ENCODE peak calls at places on chromosomes 2 and 18, in six cellular contexts. V is dorsolateral prefrontal cortex, Q is AG09319, C is uterus, H is endothelial cell, O is heart left ventricle. Y is an unnamed sample.

GRCh38 chr2:230416061-230416721 is at the start of gene SP100:
- DNase-seq in V (no peak), Q (peak), C (peak), H (no peak), O (peak), Y (peak)

GRCh38 chr18:62118324-62118723 is 68.5 kb downstream of the PIGN start:
- DNase-seq in V (no peak), Q (peak), C (no peak), H (no peak), O (no peak), Y (no peak)

GRCh38 chr2:237876056-237876439 is 16.6 kb downstream of the RAMP1 start:
- DNase-seq in V (no peak), Q (no peak), C (no peak), H (no peak), O (no peak), Y (peak)

GRCh38 chr2:105042189-105042588 is 4.3 kb downstream of the MRPS9 start:
- DNase-seq in V (no peak), Q (no peak), C (no peak), H (no peak), O (no peak), Y (no peak)

GRCh38 chr2:241003830-241004564 is 5.6 kb downstream of the SNED1 start:
- DNase-seq in V (no peak), Q (no peak), C (no peak), H (no peak), O (no peak), Y (peak)

GRCh38 chr2:180497621-180498152 is 482.7 kb upstream of the UBE2E3 start:
- DNase-seq in V (no peak), Q (no peak), C (no peak), H (no peak), O (no peak), Y (no peak)

GRCh38 chr2:25981596-25982272 is 563 bp downstream of the KIF3C start:
- DNase-seq in V (no peak), Q (no peak), C (no peak), H (peak), O (no peak), Y (no peak)

GRCh38 chr2:224263571-224264043 is 138.3 kb downstream of the FAM124B start:
- DNase-seq in V (no peak), Q (no peak), C (no peak), H (no peak), O (no peak), Y (no peak)

GRCh38 chr2:24421668-24422067 is 61.3 kb upstream of the ITSN2 start:
- DNase-seq in V (peak), Q (no peak), C (peak), H (peak), O (peak), Y (no peak)

GRCh38 chr2:110852541-110853263 is 120.3 kb downstream of the ACOXL start:
- DNase-seq in V (no peak), Q (no peak), C (no peak), H (no peak), O (no peak), Y (no peak)

GRCh38 chr2:2845796-2846315 is 514.8 kb upstream of the MYT1L start:
- DNase-seq in V (no peak), Q (no peak), C (no peak), H (no peak), O (no peak), Y (no peak)

GRCh38 chr2:218717262-218717661 is 6.6 kb downstream of the TTLL4 start:
- DNase-seq in V (no peak), Q (no peak), C (no peak), H (no peak), O (no peak), Y (no peak)

GRCh38 chr2:224449212-224450147 is 47.6 kb upstream of the FAM124B start:
- DNase-seq in V (no peak), Q (no peak), C (no peak), H (peak), O (no peak), Y (no peak)

GRCh38 chr18:14075196-14075595 is 57.0 kb downstream of the ZNF519 start:
- DNase-seq in V (no peak), Q (no peak), C (no peak), H (no peak), O (no peak), Y (no peak)

GRCh38 chr2:241412144-241412543 is 56.1 kb downstream of the FARP2 start:
- DNase-seq in V (no peak), Q (peak), C (no peak), H (no peak), O (no peak), Y (no peak)

GRCh38 chr2:237922641-237923361 is 44.0 kb upstream of the UBE2F start:
- DNase-seq in V (no peak), Q (no peak), C (peak), H (no peak), O (no peak), Y (peak)

GRCh38 chr2:219508933-219509779 is 5.1 kb upstream of the ASIC4 start:
- DNase-seq in V (no peak), Q (no peak), C (peak), H (no peak), O (no peak), Y (no peak)

GRCh38 chr2:148552675-148553331 is 91.7 kb upstream of the EPC2 start:
- DNase-seq in V (no peak), Q (no peak), C (no peak), H (no peak), O (no peak), Y (no peak)

GRCh38 chr2:170224692-170225091 is 46.7 kb downstream of the MYO3B start:
- DNase-seq in V (peak), Q (no peak), C (no peak), H (no peak), O (no peak), Y (no peak)

GRCh38 chr18:76838182-76838581 is 15.8 kb downstream of the ZNF236 start:
- DNase-seq in V (no peak), Q (no peak), C (no peak), H (no peak), O (no peak), Y (no peak)

GRCh38 chr2:19673213-19673791 is 228.5 kb downstream of the TTC32 start:
- DNase-seq in V (no peak), Q (no peak), C (peak), H (no peak), O (no peak), Y (no peak)

GRCh38 chr2:196500686-196501431 is 138.7 kb upstream of the CCDC150 start:
- DNase-seq in V (no peak), Q (no peak), C (no peak), H (no peak), O (no peak), Y (no peak)

GRCh38 chr2:207283356-207283755 is 117.6 kb upstream of the KLF7 start:
- DNase-seq in V (no peak), Q (no peak), C (no peak), H (no peak), O (peak), Y (peak)

GRCh38 chr2:84904151-84904550 is 1.3 kb upstream of the TMSB10 start:
- DNase-seq in V (no peak), Q (no peak), C (no peak), H (no peak), O (no peak), Y (no peak)

GRCh38 chr2:84906108-84906899 is 848 bp downstream of the TMSB10 start:
- DNase-seq in V (no peak), Q (no peak), C (no peak), H (no peak), O (no peak), Y (peak)

GRCh38 chr2:84906900-84907714 is 1.7 kb downstream of the TMSB10 start:
- DNase-seq in V (no peak), Q (no peak), C (peak), H (peak), O (peak), Y (peak)

GRCh38 chr2:84904717-84905174 is 710 bp upstream of the TMSB10 start:
- DNase-seq in V (peak), Q (no peak), C (peak), H (peak), O (peak), Y (peak)

DNA sequence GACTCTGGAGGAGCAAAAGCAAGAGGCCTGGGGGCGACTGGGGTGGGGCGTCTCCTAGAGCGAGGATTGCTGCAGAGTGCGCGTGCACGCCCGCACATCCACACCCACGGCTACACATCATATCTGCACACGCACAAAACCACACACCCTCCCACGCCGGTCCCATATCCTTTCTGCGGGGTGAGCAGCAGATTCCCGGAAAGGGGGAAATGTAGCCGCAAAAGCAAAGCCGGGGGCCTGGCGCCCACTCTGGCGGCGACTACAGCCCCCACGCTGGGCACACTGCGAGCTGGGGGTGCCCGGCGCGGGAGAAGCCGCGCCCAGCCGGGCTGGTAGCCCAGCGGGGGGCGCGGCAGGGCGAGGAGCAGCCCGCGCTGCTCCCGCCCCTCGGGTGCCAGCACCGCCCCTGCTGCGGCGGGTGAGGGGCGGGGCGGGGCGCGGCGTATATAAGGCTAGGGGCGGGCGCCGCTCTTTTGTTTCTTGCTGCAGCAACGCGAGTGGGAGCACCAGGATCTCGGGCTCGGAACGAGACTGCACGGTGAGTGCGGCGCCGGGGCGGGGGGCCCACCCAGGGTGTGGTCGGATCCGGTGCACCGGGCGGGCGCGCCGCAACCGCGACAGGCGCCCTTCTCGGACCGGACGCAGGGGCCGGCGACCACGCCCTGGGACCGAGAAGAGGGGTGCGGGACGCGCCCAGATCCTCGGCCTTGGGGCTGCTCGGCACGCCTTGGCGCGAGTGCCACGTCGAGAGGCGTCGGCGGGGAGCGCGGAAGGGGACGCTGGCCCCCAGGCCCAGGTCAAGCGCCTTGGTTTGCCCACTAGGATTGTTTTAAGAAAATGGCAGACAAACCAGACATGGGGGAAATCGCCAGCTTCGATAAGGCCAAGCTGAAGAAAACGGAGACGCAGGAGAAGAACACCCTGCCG is at the start of gene TMSB10:
- DNase-seq in V (peak), Q (no peak), C (peak), H (peak), O (peak), Y (peak)
- TF ChIP-seq CTCF in V (peak), Q (no peak), C (peak), H (no peak), O (no peak), Y (no peak)

GRCh38 chr2:99205491-99205890 is 24.5 kb downstream of the MRPL30 start:
- DNase-seq in V (no peak), Q (no peak), C (no peak), H (no peak), O (no peak), Y (no peak)

GRCh38 chr2:99200232-99200631 is 19.2 kb downstream of the MRPL30 start:
- DNase-seq in V (no peak), Q (no peak), C (no peak), H (no peak), O (no peak), Y (no peak)

GRCh38 chr2:99198103-99198841 is 17.3 kb downstream of the MRPL30 start:
- DNase-seq in V (no peak), Q (no peak), C (no peak), H (no peak), O (no peak), Y (no peak)

DNA sequence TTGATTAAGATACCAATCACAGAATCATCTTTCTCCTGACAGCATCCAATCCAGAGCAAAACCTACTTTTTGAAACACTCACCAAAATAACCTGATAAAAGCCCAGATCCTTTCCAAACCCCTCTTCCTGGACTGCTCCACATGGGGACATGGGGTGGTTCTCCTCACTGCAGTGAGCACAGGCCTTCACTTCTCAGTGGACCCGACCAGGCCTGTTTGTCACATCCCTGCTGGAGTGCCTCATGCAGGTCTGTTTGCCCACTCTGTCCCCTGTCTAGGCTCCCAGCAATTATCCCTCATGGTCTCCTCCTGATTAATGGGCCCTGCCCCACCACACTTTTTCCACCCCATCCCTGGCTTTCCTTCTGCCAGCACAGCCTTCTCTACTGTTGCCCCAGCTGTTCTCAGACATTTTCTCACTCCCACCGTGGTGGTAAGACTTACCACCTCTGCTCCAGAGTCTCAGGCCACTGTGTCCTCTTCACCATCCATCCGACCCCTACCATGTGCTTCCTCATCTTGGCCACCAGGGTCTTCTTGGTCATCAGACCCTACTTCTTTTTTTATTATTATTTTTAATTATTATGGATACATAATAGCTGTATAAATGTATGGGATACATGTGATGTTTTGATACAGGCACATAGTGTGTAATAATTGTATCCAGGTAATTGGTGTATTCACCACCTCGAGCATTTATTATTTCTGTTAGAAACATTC is 21.1 kb downstream of the MRPL30 start:
- DNase-seq in V (no peak), Q (no peak), C (no peak), H (no peak), O (no peak), Y (no peak)
- TF ChIP-seq CTCF in V (peak), Q (no peak), C (no peak), H (peak), O (no peak), Y (no peak)

GRCh38 chr2:118169359-118170005 is 81.2 kb downstream of the INSIG2 start:
- DNase-seq in V (no peak), Q (no peak), C (no peak), H (no peak), O (no peak), Y (peak)
- TF ChIP-seq CTCF in V (no peak), Q (no peak), C (no peak), H (no peak), O (no peak), Y (no peak)

GRCh38 chr2:60569680-60570111 is 16.2 kb upstream of the BCL11A start:
- DNase-seq in V (no peak), Q (no peak), C (no peak), H (no peak), O (no peak), Y (no peak)

GRCh38 chr2:60567919-60568874 is 14.7 kb upstream of the BCL11A start:
- DNase-seq in V (no peak), Q (no peak), C (no peak), H (no peak), O (no peak), Y (no peak)

GRCh38 chr2:60567092-60567491 is 13.6 kb upstream of the BCL11A start:
- DNase-seq in V (no peak), Q (no peak), C (no peak), H (no peak), O (no peak), Y (no peak)

GRCh38 chr2:60560734-60561649 is 7.5 kb upstream of the BCL11A start:
- DNase-seq in V (no peak), Q (no peak), C (no peak), H (no peak), O (no peak), Y (no peak)

GRCh38 chr2:60565472-60565871 is 12.0 kb upstream of the BCL11A start:
- DNase-seq in V (no peak), Q (no peak), C (no peak), H (peak), O (no peak), Y (no peak)
- TF ChIP-seq CTCF in V (peak), Q (peak), C (no peak), H (no peak), O (peak), Y (peak)

GRCh38 chr2:150485114-150485870 is 2.2 kb downstream of the RND3 start:
- DNase-seq in V (no peak), Q (no peak), C (peak), H (peak), O (peak), Y (peak)
- TF ChIP-seq CTCF in V (no peak), Q (no peak), C (peak), H (no peak), O (no peak), Y (no peak)

DNA sequence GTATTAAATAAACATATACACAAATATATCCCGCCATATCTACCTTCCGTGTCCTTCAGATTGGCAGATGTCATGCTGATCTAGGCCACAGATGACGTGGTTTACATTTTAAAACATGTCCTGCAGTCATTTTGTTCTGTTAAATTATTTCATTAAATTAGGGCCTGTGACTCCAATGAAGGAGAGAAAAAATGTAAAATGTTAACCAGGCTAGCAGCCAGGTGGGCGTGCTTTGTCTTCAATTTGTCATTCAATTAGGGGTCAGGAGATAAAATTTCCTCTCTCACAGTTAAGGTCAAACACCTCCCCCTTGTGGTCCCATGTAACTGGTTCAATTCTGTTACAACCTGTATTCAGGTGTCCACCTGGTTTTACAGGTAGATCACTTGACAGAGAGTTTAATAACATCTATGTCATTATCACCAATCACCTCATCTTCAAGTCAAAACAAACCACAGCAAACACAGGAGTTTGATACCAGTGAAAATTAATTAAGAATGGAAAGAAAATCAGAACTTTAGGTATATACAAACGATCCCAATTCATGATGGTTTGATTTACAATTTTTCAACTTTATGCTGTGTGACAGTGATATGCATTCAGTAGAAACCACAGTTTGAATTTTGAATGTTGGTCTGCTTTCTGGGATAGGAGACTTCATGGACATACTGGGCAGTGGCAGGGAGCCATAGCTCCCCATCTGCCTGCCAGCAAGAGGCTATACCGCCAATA is 339.4 kb downstream of the CMPK2 start:
- DNase-seq in V (no peak), Q (no peak), C (no peak), H (peak), O (no peak), Y (no peak)
- TF ChIP-seq CTCF in V (no peak), Q (no peak), C (no peak), H (peak), O (no peak), Y (peak)

GRCh38 chr2:212773808-212774339 is 235.3 kb upstream of the ERBB4 start:
- DNase-seq in V (no peak), Q (no peak), C (no peak), H (no peak), O (no peak), Y (no peak)

GRCh38 chr2:212777020-212777491 is 238.5 kb upstream of the ERBB4 start:
- DNase-seq in V (no peak), Q (no peak), C (no peak), H (no peak), O (no peak), Y (no peak)
- TF ChIP-seq CTCF in V (peak), Q (peak), C (peak), H (peak), O (peak), Y (peak)

DNA sequence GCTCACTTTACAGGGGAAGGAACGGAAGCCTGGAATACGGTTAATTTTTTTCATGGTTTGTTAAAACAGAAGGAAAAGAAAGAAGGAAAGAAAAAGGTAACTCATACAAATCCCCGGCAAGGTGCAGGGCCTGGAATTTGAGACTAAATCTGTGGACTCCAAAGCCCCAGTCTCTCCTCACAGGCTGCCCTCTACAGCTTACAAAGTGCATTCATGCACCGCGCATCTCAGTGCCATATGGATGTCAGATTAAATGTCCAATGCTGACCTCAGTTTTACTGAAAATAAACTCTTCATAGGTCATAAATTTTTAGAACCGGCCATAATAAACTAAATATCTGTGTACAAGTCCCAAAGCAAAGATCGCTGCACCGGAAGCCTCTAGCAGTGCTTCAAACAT is 17.8 kb downstream of the ST6GAL2 start:
- DNase-seq in V (no peak), Q (no peak), C (no peak), H (no peak), O (no peak), Y (no peak)
- TF ChIP-seq CTCF in V (peak), Q (no peak), C (no peak), H (no peak), O (no peak), Y (no peak)

GRCh38 chr2:156064540-156064939 is 268.0 kb downstream of the NR4A2 start:
- DNase-seq in V (no peak), Q (no peak), C (no peak), H (no peak), O (no peak), Y (no peak)

DNA sequence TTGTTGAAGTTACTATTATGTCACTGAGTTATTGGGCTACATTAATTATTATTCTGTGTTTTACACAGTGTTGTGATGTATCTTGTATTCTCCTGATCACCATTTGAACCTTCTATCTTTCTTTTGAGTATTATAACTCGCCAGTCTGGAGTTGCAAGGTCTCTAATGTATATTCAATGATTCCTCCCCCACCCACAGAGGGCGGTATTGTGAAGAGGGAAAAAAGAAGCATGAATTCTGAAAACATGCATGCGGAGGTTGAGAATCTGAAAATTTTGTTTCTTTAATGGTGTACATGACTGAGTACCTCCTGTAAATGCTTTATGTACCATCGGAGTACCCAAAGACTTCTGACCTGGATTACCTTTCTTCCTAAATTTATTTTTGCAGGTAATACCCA is 266.6 kb downstream of the NR4A2 start:
- DNase-seq in V (no peak), Q (no peak), C (no peak), H (no peak), O (no peak), Y (no peak)
- TF ChIP-seq CTCF in V (no peak), Q (no peak), C (no peak), H (no peak), O (no peak), Y (no peak)

Y was measured in sigmoid colon.